ENCODE peak calls at places on chromosomes 13 and 19, in five cellular contexts. X, Y, D, Q and H are unnamed samples.

GRCh38 chr19:9381367-9381785 is 18.6 kb downstream of the ZNF177 start:
- DNase-seq in X (no peak), Y (no peak), D (no peak), Q (no peak), H (no peak)

GRCh38 chr13:40475617-40476016 is 190.8 kb downstream of the FOXO1 start:
- DNase-seq in X (no peak), Y (no peak), D (no peak), Q (no peak), H (no peak)

GRCh38 chr19:43781630-43782310 is 997 bp upstream of the KCNN4 start:
- DNase-seq in X (no peak), Y (no peak), D (no peak), Q (no peak), H (no peak)

GRCh38 chr13:80923907-80924306 is 583.0 kb upstream of the SPRY2 start:
- DNase-seq in X (no peak), Y (no peak), D (no peak), Q (no peak), H (peak)

GRCh38 chr19:13162749-13163608 is 12.8 kb downstream of the IER2 start:
- DNase-seq in X (peak), Y (peak), D (peak), Q (peak), H (peak)

GRCh38 chr13:59276436-59276835 is 887.3 kb downstream of the DIAPH3 start:
- DNase-seq in X (no peak), Y (no peak), D (no peak), Q (no peak), H (no peak)

GRCh38 chr19:492091-492531 is 4.2 kb upstream of the MADCAM1 start:
- DNase-seq in X (peak), Y (no peak), D (no peak), Q (no peak), H (no peak)

GRCh38 chr13:71712988-71713653 is 153.9 kb downstream of the DACH1 start:
- DNase-seq in X (no peak), Y (no peak), D (peak), Q (no peak), H (no peak)

GRCh38 chr13:110944121-110944967 is 29.5 kb upstream of the ANKRD10 start:
- DNase-seq in X (peak), Y (no peak), D (peak), Q (peak), H (no peak)

GRCh38 chr19:12841094-12841493 is 2.8 kb downstream of the MAST1 start:
- DNase-seq in X (no peak), Y (no peak), D (no peak), Q (no peak), H (no peak)

GRCh38 chr13:36412736-36413135 is 19.6 kb upstream of the CCNA1 start:
- DNase-seq in X (no peak), Y (no peak), D (no peak), Q (no peak), H (no peak)

GRCh38 chr13:48630791-48631190 is 22.9 kb upstream of the CYSLTR2 start:
- DNase-seq in X (no peak), Y (no peak), D (no peak), Q (no peak), H (no peak)

GRCh38 chr19:38228491-38229439 is 4.7 kb upstream of the DPF1 start:
- DNase-seq in X (peak), Y (no peak), D (no peak), Q (no peak), H (no peak)

GRCh38 chr13:44660050-44660449 is 83.9 kb upstream of the TSC22D1 start:
- DNase-seq in X (peak), Y (no peak), D (no peak), Q (no peak), H (no peak)

GRCh38 chr13:30027569-30028455 is 177.4 kb upstream of the UBL3 start:
- DNase-seq in X (no peak), Y (no peak), D (no peak), Q (no peak), H (no peak)

GRCh38 chr19:47713046-47714021 is at the start of gene EHD2:
- DNase-seq in X (peak), Y (no peak), D (peak), Q (no peak), H (no peak)

GRCh38 chr13:110126391-110126961 is 180.5 kb downstream of the COL4A1 start:
- DNase-seq in X (peak), Y (peak), D (no peak), Q (no peak), H (peak)

GRCh38 chr19:33420821-33421220 is 47.3 kb downstream of the CEBPG start:
- DNase-seq in X (no peak), Y (no peak), D (no peak), Q (no peak), H (no peak)

GRCh38 chr19:16429066-16429758 is 42.6 kb downstream of the EPS15L1 start:
- DNase-seq in X (no peak), Y (no peak), D (no peak), Q (peak), H (peak)

GRCh38 chr13:34208326-34208725 is 390.4 kb downstream of the RFC3 start:
- DNase-seq in X (no peak), Y (no peak), D (no peak), Q (no peak), H (no peak)